ENCODE peak calls at places on chromosomes 6 and 20, in nine cellular contexts. T is GDM1; O is nephron progenitor cell; A is dorsolateral prefrontal cortex; D is astrocyte of the spinal cord; F is stimulated activated CD8-positive, alpha-beta memory T cell treated with anti-CD3 and anti-CD28 coated beads, Interleukin-15, amount 100 ng/mL, for 24 hours; U is HEK293T; K is sigmoid colon; H is adrenal gland. X is an unnamed sample.

GRCh38 chr6:7554533-7555275 is 13.2 kb downstream of the DSP start:
- DNase-seq in D (no peak), F (no peak), K (no peak), H (no peak), U (no peak), A (no peak), O (no peak), T (no peak), X (no peak)

GRCh38 chr6:106027760-106028159 is 58.4 kb upstream of the PRDM1 start:
- DNase-seq in D (no peak), T (no peak), A (no peak), F (no peak), H (no peak), K (no peak), U (no peak), O (no peak), X (no peak)

GRCh38 chr6:42978487-42978792 is 541 bp downstream of the PEX6 start:
- DNase-seq in K (no peak), O (peak; percentile 59), T (no peak), F (no peak), D (no peak), U (peak; percentile 39), H (peak; percentile 83), A (no peak), X (peak; percentile 25)

GRCh38 chr6:144353871-144354314 is 68.8 kb downstream of the UTRN start:
- DNase-seq in O (no peak), U (no peak), T (no peak), H (no peak), K (no peak), F (no peak), A (no peak), D (no peak), X (no peak)

GRCh38 chr6:143092768-143093167 is 32.1 kb downstream of the AIG1 start:
- DNase-seq in O (no peak), K (no peak), D (no peak), H (no peak), T (no peak), A (no peak), F (no peak), U (no peak), X (no peak)

GRCh38 chr20:48635791-48636267 is 192.0 kb downstream of the PREX1 start:
- DNase-seq in F (peak; percentile 60), K (no peak), H (peak; percentile 70), D (peak; percentile 50), O (peak; percentile 83), A (peak; percentile 85), U (peak; percentile 88), T (peak; percentile 6), X (peak; percentile 75)

GRCh38 chr20:62202676-62203377 is 17.3 kb downstream of the HRH3 start:
- DNase-seq in A (no peak), F (no peak), H (no peak), D (no peak), T (no peak), K (no peak), U (no peak), O (no peak), X (no peak)

GRCh38 chr6:157274471-157275226 is 48.7 kb downstream of the TMEM242 start:
- DNase-seq in U (peak; percentile 96), K (peak; percentile 86), A (peak; percentile 53), H (peak; percentile 85), T (peak; percentile 69), D (peak; percentile 66), F (peak; percentile 66), O (peak; percentile 86), X (peak; percentile 71)

GRCh38 chr20:23909390-23909789 is 29.8 kb upstream of the CST5 start:
- DNase-seq in K (no peak), D (no peak), U (no peak), O (no peak), T (no peak), H (no peak), A (no peak), F (no peak), X (no peak)

GRCh38 chr20:58718729-58719128 is 26.1 kb downstream of the NPEPL1 start:
- DNase-seq in U (no peak), K (peak; percentile 37), A (peak; percentile 38), H (peak; percentile 7), T (no peak), O (no peak), D (no peak), F (no peak), X (no peak)

GRCh38 chr6:3165631-3166534 is 8.5 kb upstream of the TUBB2A start:
- DNase-seq in U (no peak), F (no peak), H (no peak), D (peak; percentile 51), O (no peak), T (no peak), K (no peak), A (no peak), X (no peak)

GRCh38 chr6:62338477-62338876 is 52.5 kb upstream of the KHDRBS2 start:
- DNase-seq in K (no peak), O (no peak), A (no peak), F (no peak), H (no peak), D (no peak), U (no peak), T (no peak), X (no peak)

GRCh38 chr6:27040244-27041042 is 207.1 kb upstream of the PRSS16 start:
- DNase-seq in T (no peak), K (no peak), F (no peak), U (no peak), H (no peak), O (no peak), A (no peak), D (no peak), X (no peak)

GRCh38 chr6:88512951-88513350 is 346.8 kb upstream of the CNR1 start:
- DNase-seq in K (no peak), O (no peak), F (no peak), U (no peak), A (no peak), D (no peak), H (no peak), T (no peak), X (no peak)

GRCh38 chr6:118283759-118284158 is 264.3 kb upstream of the PLN start:
- DNase-seq in U (peak; percentile 57), H (peak; percentile 54), T (peak; percentile 41), K (peak; percentile 69), D (peak; percentile 68), O (peak; percentile 26), A (no peak), F (no peak), X (peak; percentile 21)